ENCODE peak calls at places on chromosomes 6 and 20, in four cellular contexts. O is NCI-H2029 treated with DMSO at 0.1 percent for 48 hours, S is astrocyte of the cerebellum, D is hypothalamus. T is an unnamed sample.

GRCh38 chr20:25054995-25055629 is 2.8 kb downstream of the ACSS1 start:
- DNase-seq in O (no peak), D (no peak), S (no peak), T (no peak)

GRCh38 chr6:18897350-18897749 is 510.2 kb downstream of the RNF144B start:
- DNase-seq in D (no peak), O (no peak), S (no peak), T (no peak)

GRCh38 chr6:42278131-42278853 is 60.6 kb upstream of the MRPS10 start:
- DNase-seq in O (no peak), S (no peak), D (no peak), T (no peak)

GRCh38 chr6:93304514-93304913 is 114.8 kb downstream of the EPHA7 start:
- DNase-seq in O (no peak), S (no peak), D (no peak), T (no peak)

GRCh38 chr6:19153981-19154295 is 683.2 kb upstream of the ID4 start:
- DNase-seq in S (no peak), D (no peak), O (no peak), T (no peak)

GRCh38 chr6:10230533-10230932 is 184.3 kb downstream of the TFAP2A start:
- DNase-seq in O (no peak), S (no peak), D (no peak), T (no peak)

GRCh38 chr6:28683945-28684538 is 158.4 kb downstream of the GPX5 start:
- DNase-seq in O (peak), D (no peak), S (peak), T (no peak)

GRCh38 chr20:10800288-10800687 is 126.5 kb upstream of the JAG1 start:
- DNase-seq in D (no peak), S (no peak), O (peak), T (no peak)

GRCh38 chr6:95819939-95820338 is 195.8 kb upstream of the FUT9 start:
- DNase-seq in D (no peak), O (no peak), S (no peak), T (no peak)

GRCh38 chr6:76708641-76709331 is 636.3 kb upstream of the IMPG1 start:
- DNase-seq in O (no peak), D (no peak), S (no peak), T (no peak)

GRCh38 chr6:1686117-1687098 is 76.7 kb downstream of the FOXC1 start:
- DNase-seq in D (no peak), S (peak), O (peak), T (no peak)

GRCh38 chr20:45840700-45841198 is 7.2 kb downstream of the SNX21 start:
- DNase-seq in S (no peak), O (no peak), D (no peak), T (no peak)

GRCh38 chr6:68559052-68559451 is 76.0 kb upstream of the ADGRB3 start:
- DNase-seq in S (peak), O (peak), D (no peak), T (no peak)

GRCh38 chr6:28269492-28269891 is 2.5 kb downstream of the ZSCAN26 start:
- DNase-seq in D (no peak), O (no peak), S (peak), T (no peak)

GRCh38 chr6:103750603-103751002 is 1109.1 kb downstream of the HACE1 start:
- DNase-seq in S (no peak), O (no peak), D (no peak), T (no peak)

GRCh38 chr20:50918403-50918802 is 12.8 kb downstream of the ADNP start:
- DNase-seq in O (no peak), D (no peak), S (no peak), T (no peak)

GRCh38 chr20:2459981-2460751 is 10.4 kb downstream of the SNRPB start:
- DNase-seq in D (no peak), S (no peak), O (no peak), T (no peak)

GRCh38 chr6:166541876-166542579 is 44.5 kb downstream of the RAMACL start:
- DNase-seq in D (no peak), S (no peak), O (no peak), T (no peak)

GRCh38 chr20:5553194-5553815 is 196.9 kb upstream of the SHLD1 start:
- DNase-seq in O (no peak), D (no peak), S (no peak), T (no peak)

GRCh38 chr6:148835920-148836441 is 89.2 kb downstream of the UST start:
- DNase-seq in S (peak), D (no peak), O (no peak), T (peak)

T was measured in activated T-helper 9 cell treated with anti-CD3 and anti-CD28 coated beads, Interleukin-2, amount 50 U/mL, for 16 hours.